ENCODE peak calls at places on chromosomes 11 and 22, in eight cellular contexts. Z is tibial nerve, G is transverse colon, K is A549, P is K562, A is breast epithelium, B is prostate gland, J is endothelial cell of umbilical vein. C is an unnamed sample.
A peak's percentile ranks its signal among the peaks of the same experiment; 100 is the strongest.

GRCh38 chr11:29826878-29827277 is 190.0 kb downstream of the KCNA4 start:
- DNase-seq in P (no peak), G (no peak), Z (no peak), A (no peak), J (no peak), K (no peak), B (no peak), C (no peak)

GRCh38 chr22:19969141-19969928 is 27.7 kb upstream of the TXNRD2 start:
- DNase-seq in B (no peak), A (no peak), J (no peak), G (no peak), K (no peak), Z (no peak), P (no peak), C (no peak)

GRCh38 chr11:99424313-99425084 is 403.8 kb downstream of the CNTN5 start:
- DNase-seq in P (no peak), Z (no peak), J (no peak), K (no peak), B (no peak), A (no peak), G (no peak), C (no peak)

GRCh38 chr22:28222571-28222970 is 303.5 kb upstream of the PITPNB start:
- DNase-seq in A (no peak), G (no peak), J (no peak), B (no peak), K (no peak), P (no peak), Z (no peak), C (no peak)

GRCh38 chr11:115869780-115870431 is 365.7 kb upstream of the CADM1 start:
- DNase-seq in B (no peak), P (no peak), Z (no peak), A (no peak), J (no peak), K (peak; percentile 7), G (peak; percentile 15), C (no peak)

GRCh38 chr11:86145439-86146156 is 76.7 kb upstream of the PICALM start:
- DNase-seq in J (no peak), K (no peak), A (no peak), P (no peak), G (no peak), B (no peak), Z (no peak), C (no peak)

GRCh38 chr11:120884290-120885020 is 139.4 kb upstream of the TBCEL start:
- DNase-seq in K (no peak), Z (no peak), B (no peak), A (no peak), G (no peak), P (no peak), J (no peak), C (no peak)

GRCh38 chr11:92739020-92739419 is 230.4 kb upstream of the MTNR1B start:
- DNase-seq in K (no peak), J (no peak), G (no peak), A (no peak), B (no peak), Z (no peak), P (no peak), C (no peak)

GRCh38 chr22:41976070-41976901 is 7.0 kb downstream of the SEPTIN3 start:
- DNase-seq in J (no peak), K (no peak), G (peak; percentile 47), A (no peak), B (peak; percentile 46), P (peak; percentile 74), Z (no peak), C (no peak)

GRCh38 chr11:48081151-48082010 is 101.0 kb downstream of the PTPRJ start:
- DNase-seq in P (no peak), K (no peak), Z (peak; percentile 57), B (peak; percentile 69), G (no peak), J (peak; percentile 85), A (no peak), C (peak; percentile 89)

GRCh38 chr11:28529046-28529445 is 420.9 kb downstream of the METTL15 start:
- DNase-seq in J (no peak), G (no peak), A (no peak), K (no peak), P (no peak), B (no peak), Z (no peak), C (no peak)

GRCh38 chr11:88420165-88420781 is 82.7 kb upstream of the CTSC start:
- DNase-seq in B (no peak), G (no peak), P (peak; percentile 19), J (no peak), K (no peak), A (no peak), Z (no peak), C (no peak)

GRCh38 chr11:117239295-117239694 is 6.8 kb downstream of the RNF214 start:
- DNase-seq in K (peak; percentile 71), J (peak; percentile 59), P (no peak), A (no peak), Z (no peak), G (no peak), B (no peak), C (no peak)
- TF ChIP-seq CTCF in K (peak; percentile 12), J (peak; percentile 11), P (no peak), A (no peak), Z (no peak), G (no peak), B (no peak), C (no peak)

DNA sequence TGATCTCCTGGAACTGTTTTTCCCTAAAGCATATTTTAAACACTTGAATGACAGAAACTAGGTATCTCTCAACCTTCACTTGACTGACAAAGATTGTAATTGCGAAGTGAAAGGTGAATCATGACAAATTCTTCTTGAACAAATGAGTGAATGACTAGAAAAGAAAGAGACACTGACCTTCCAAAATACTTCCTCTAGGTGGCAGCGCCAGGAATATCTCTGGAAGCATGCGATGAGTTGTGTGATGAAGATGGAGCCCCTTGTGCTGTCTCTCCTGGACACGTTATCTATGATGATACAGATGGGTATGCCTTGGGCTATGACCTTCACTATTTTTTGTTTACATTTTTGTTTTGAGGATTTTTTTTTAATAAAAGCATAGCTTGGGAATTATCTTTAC is 7.0 kb upstream of the CASP12 start:
- DNase-seq in P (no peak), B (no peak), A (no peak), G (no peak), K (peak; percentile 2), Z (no peak), J (peak; percentile 38), C (no peak)
- H3K4me3 ChIP-seq in P (no peak overlapping the region), B (no peak overlapping the region), A (no peak overlapping the region), G (no peak overlapping the region), K (no peak overlapping the region), Z (no peak overlapping the region), J (no peak overlapping the region), C (no peak overlapping the region)

GRCh38 chr11:727859-728748 is 19.2 kb upstream of the TALDO1 start:
- DNase-seq in G (peak; percentile 87), K (peak; percentile 93), P (peak; percentile 95), A (peak; percentile 90), Z (peak; percentile 82), B (peak; percentile 80), J (peak; percentile 60), C (peak; percentile 72)

GRCh38 chr11:724733-725386 is 18.8 kb downstream of the EPS8L2 start:
- DNase-seq in J (no peak), Z (no peak), G (no peak), A (no peak), B (no peak), P (no peak), K (no peak), C (no peak)

GRCh38 chr11:725624-726202 is 19.7 kb downstream of the EPS8L2 start:
- DNase-seq in P (peak; percentile 67), K (no peak), Z (no peak), J (no peak), G (no peak), A (no peak), B (no peak), C (no peak)

GRCh38 chr11:727281-727701 is 20.0 kb upstream of the TALDO1 start:
- DNase-seq in K (no peak), G (no peak), A (no peak), J (no peak), P (no peak), B (no peak), Z (no peak), C (no peak)

DNA sequence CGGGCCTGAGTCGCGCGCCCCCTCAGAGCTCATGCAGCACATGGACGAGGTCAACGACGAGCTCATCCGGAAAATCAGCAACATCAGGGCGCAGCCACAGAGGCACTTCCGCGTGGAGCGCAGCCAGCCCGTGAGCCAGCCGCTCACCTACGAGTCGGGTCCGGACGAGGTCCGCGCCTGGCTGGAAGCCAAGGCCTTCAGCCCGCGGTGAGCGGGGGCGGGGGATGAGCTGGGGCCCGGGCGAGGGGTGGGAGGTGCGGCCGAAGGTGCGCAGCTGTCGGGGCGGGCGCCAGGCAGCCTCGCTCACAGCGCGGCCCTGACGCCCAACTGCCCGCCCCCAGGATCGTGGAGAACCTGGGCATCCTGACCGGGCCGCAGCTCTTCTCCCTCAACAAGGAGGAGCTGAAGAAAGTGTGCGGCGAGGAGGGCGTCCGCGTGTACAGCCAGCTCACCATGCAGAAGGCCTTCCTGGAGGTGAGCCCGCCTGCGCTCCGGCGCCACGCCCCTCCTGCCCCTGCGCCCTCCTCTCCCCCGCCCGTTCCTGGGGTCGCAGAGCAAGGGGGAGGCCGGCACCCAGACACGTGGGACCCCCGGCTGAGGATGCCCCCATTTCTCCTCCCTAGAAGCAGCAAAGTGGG is 20.4 kb downstream of the EPS8L2 start:
- DNase-seq in B (peak; percentile 75), G (peak; percentile 77), K (no peak), A (peak; percentile 88), Z (no peak), J (no peak), P (peak; percentile 95), C (peak; percentile 92)
- TF ChIP-seq POLR2A in B (peak; percentile 29), G (no peak), K (no peak), A (no peak), Z (no peak), J (no peak), P (peak; percentile 53), C (no peak)

GRCh38 chr11:111307472-111308108 is 9.2 kb downstream of the POU2AF3 start:
- DNase-seq in B (no peak), J (no peak), P (no peak), K (no peak), G (no peak), Z (no peak), A (no peak), C (no peak)

GRCh38 chr11:111308140-111308539 is 9.8 kb downstream of the POU2AF3 start:
- DNase-seq in P (no peak), K (peak; percentile 58), A (no peak), J (no peak), B (no peak), G (peak; percentile 87), Z (no peak), C (no peak)

GRCh38 chr11:111306321-111306720 is 8.0 kb downstream of the POU2AF3 start:
- DNase-seq in J (no peak), K (no peak), G (no peak), P (no peak), Z (no peak), A (no peak), B (no peak), C (no peak)

GRCh38 chr11:111305403-111305802 is 7.1 kb downstream of the POU2AF3 start:
- DNase-seq in Z (no peak), B (no peak), A (no peak), J (no peak), P (no peak), G (no peak), K (no peak), C (no peak)

DNA sequence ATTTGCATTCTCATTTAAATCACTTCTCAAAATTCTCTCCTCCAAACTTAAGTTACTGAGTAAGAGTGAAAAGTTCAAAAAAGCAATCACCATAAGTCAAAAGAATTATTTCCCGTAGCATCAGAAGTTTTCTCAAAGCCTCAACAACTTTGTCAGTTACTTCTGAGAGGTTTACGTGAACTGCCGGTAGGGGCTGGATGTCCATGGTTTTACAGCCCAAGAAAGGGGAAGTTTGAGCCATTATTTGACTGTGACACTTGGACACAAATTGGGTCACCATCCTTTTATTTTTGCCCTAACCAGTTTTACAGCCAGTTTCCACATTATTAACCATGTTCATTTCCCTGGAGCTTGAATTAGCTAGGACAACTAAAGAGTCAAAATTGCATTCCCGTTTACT is 7.5 kb downstream of the POU2AF3 start:
- DNase-seq in Z (no peak), G (no peak), A (no peak), K (no peak), B (no peak), J (no peak), P (no peak), C (no peak)
- TF ChIP-seq CTCF in Z (no peak), G (no peak), A (no peak), K (no peak), B (peak; percentile 9), J (no peak), P (no peak), C (no peak)

C was measured in lower leg skin.